ENCODE peak calls at places on chromosome 10, in five cellular contexts. R is AG04449; V is IMR-90; T is CD4-positive, alpha-beta T cell; X is fibroblast of lung. L is an unnamed sample.

GRCh38 chr10:122658356-122659049 is 41.1 kb downstream of the C10orf120 start:
- DNase-seq in T (no peak), X (no peak), R (no peak), V (no peak), L (no peak)

GRCh38 chr10:29687411-29688160 is 52.8 kb upstream of the SVIL start:
- DNase-seq in X (peak), T (no peak), R (no peak), V (peak), L (no peak)

GRCh38 chr10:113438660-113439059 is 114.2 kb upstream of the HABP2 start:
- DNase-seq in R (no peak), T (no peak), V (peak), X (no peak), L (no peak)

GRCh38 chr10:69160809-69161225 is 19.2 kb upstream of the SUPV3L1 start:
- DNase-seq in R (peak), X (no peak), T (no peak), V (peak), L (no peak)

GRCh38 chr10:11162828-11163599 is 145.3 kb downstream of the CELF2 start:
- DNase-seq in X (no peak), R (no peak), V (no peak), T (peak), L (no peak)

GRCh38 chr10:94623572-94623971 is 60.0 kb upstream of the CYP2C18 start:
- DNase-seq in T (no peak), R (no peak), X (no peak), V (no peak), L (no peak)

GRCh38 chr10:73841526-73842285 is 30.3 kb upstream of the NDST2 start:
- DNase-seq in R (no peak), T (no peak), V (peak), X (peak), L (no peak)

GRCh38 chr10:33559105-33559504 is 224.6 kb upstream of the NRP1 start:
- DNase-seq in R (no peak), V (peak), X (peak), T (no peak), L (no peak)

GRCh38 chr10:47016564-47016963 is 105.3 kb downstream of the PTPN20 start:
- DNase-seq in X (no peak), T (no peak), R (no peak), V (no peak), L (no peak)

GRCh38 chr10:58531084-58531695 is 18.5 kb downstream of the BICC1 start:
- DNase-seq in V (peak), R (no peak), X (peak), T (peak), L (peak)

GRCh38 chr10:11335881-11336430 is 275.5 kb downstream of the USP6NL start:
- DNase-seq in R (no peak), T (no peak), V (no peak), X (no peak), L (no peak)

GRCh38 chr10:10499839-10500238 is 517.8 kb upstream of the CELF2 start:
- DNase-seq in V (peak), R (peak), T (no peak), X (peak), L (no peak)

GRCh38 chr10:15658099-15658702 is 61.5 kb downstream of the ITGA8 start:
- DNase-seq in T (no peak), X (no peak), V (no peak), R (no peak), L (no peak)

GRCh38 chr10:109875828-109876821 is 47.2 kb downstream of the XPNPEP1 start:
- DNase-seq in V (no peak), T (no peak), X (no peak), R (no peak), L (no peak)

GRCh38 chr10:61423178-61423577 is 30.0 kb downstream of the TMEM26 start:
- DNase-seq in X (no peak), R (no peak), T (no peak), V (no peak), L (no peak)

GRCh38 chr10:100346351-100346764 is 675 bp upstream of the SCD start:
- DNase-seq in X (peak), R (no peak), V (peak), T (no peak), L (peak)

GRCh38 chr10:60441515-60441914 is 51.8 kb upstream of the ANK3 start:
- DNase-seq in T (no peak), R (no peak), X (peak), V (peak), L (no peak)

GRCh38 chr10:17756557-17757208 is 4.7 kb downstream of the TMEM236 start:
- DNase-seq in R (no peak), T (no peak), X (no peak), V (peak), L (no peak)

GRCh38 chr10:102578782-102579181 is 65.5 kb upstream of the TRIM8 start:
- DNase-seq in X (no peak), R (no peak), T (no peak), V (no peak), L (no peak)

GRCh38 chr10:121615862-121616261 is 17.6 kb upstream of the FGFR2 start:
- DNase-seq in T (no peak), V (no peak), X (no peak), R (no peak), L (no peak)

GRCh38 chr10:97422921-97423420 is 3.0 kb upstream of the PGAM1 start:
- DNase-seq in X (peak), V (peak), T (no peak), R (no peak), L (no peak)

GRCh38 chr10:90837486-90837885 is 20.4 kb downstream of the HTR7 start:
- DNase-seq in X (no peak), T (no peak), R (no peak), V (no peak), L (no peak)

GRCh38 chr10:5555881-5556280 is 31.1 kb downstream of the CALML3 start:
- DNase-seq in R (no peak), V (no peak), T (no peak), X (no peak), L (no peak)

GRCh38 chr10:113557389-113558321 is 4.8 kb downstream of the HABP2 start:
- DNase-seq in R (no peak), V (no peak), T (no peak), X (peak), L (no peak)

GRCh38 chr10:44010873-44011602 is 362.4 kb upstream of the ZNF32 start:
- DNase-seq in R (no peak), T (no peak), V (peak), X (no peak), L (no peak)

GRCh38 chr10:112793197-112793921 is 156.7 kb upstream of the TCF7L2 start:
- DNase-seq in T (no peak), V (peak), R (no peak), X (peak), L (no peak)

GRCh38 chr10:4656576-4657194 is 169.3 kb upstream of the AKR1E2 start:
- DNase-seq in V (peak), R (no peak), X (peak), T (peak), L (peak)

GRCh38 chr10:102408081-102408727 is 10.4 kb downstream of the PSD start:
- DNase-seq in R (no peak), X (no peak), V (no peak), T (no peak), L (no peak)

GRCh38 chr10:93081834-93082233 is 8.1 kb downstream of the CYP26A1 start:
- DNase-seq in X (no peak), R (no peak), T (no peak), V (peak), L (no peak)

DNA sequence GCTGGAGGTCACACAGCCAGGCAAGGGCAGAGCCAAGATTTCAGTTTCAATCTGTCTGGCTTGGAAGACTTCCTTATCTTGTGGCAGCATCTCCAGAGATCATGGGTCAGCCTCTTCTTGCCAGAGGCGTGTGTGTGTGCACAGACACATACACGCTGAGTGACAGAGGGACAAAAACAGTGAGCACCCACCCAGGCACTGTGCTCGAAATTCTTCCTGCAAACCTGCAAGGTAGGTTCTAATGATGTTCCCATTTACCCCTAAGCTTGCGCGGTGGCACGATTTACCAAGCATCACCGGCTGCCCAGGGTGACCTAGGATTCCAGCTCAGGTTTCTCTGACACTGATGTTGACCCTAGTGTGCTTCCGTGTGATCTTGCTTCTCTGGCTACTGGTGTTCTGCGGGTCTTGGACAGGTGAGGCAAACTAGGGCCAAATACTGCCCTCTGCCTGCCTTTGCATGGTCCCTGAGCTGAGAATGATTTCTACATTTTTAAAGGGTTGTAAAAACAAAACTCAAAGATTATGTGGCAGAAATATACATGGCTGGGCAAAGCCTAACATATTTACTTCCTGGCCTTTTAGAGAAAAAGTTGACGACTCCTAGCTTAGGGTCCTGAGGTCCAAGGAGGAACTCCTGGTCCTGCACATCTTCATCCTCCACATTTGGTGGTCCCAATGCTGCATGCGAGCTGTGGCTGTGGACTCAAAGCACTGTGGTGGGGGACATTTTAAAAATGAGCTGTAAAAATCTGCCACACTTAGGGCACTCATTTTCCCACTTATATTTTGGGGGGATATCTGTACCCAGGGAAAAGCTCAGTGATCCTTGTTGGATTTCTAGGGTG is 268.5 kb downstream of the RPS24 start:
- DNase-seq in V (peak), X (no peak), R (no peak), T (no peak), L (no peak)
- TF ChIP-seq CTCF in V (peak), X (peak), R (no peak), T (no peak), L (no peak)

DNA sequence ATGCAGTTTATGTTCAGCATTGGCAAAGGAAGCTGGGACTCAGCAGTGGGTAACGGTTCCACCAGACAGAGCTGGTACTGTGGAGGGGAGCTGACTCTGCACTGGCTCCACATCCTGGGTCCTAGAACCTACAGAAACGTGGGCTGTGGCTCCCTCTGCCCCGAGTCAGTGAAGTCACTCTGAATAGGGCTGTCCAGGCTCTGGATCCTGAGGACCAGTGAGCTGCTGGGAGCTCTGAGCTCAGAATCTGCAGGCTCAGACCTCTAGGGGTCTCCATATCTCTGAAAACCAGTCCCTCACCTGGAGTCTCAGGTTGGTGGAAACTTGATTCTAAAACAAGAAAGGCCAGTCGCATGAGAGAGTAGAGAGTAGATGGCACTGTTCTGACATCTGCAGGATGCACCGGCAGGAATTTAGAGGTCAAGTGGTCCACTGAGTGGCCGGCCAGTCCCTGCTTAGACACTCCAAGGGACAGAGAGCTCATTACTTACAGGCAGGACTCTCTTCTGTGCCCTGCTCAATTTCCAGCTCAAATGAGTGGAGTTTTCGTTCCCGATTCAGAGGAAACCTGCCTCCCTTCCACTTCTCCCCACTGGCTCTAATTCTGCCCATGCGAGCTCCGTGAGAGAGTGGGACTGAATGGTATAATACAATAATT is 18.6 kb downstream of the NPFFR1 start:
- DNase-seq in R (no peak), T (no peak), X (no peak), V (no peak), L (peak)
- TF ChIP-seq CTCF in R (no peak), T (no peak), X (peak), V (peak), L (no peak)

GRCh38 chr10:52083422-52083821 is 230.7 kb upstream of the DKK1 start:
- DNase-seq in V (no peak), R (no peak), T (no peak), X (no peak), L (no peak)
- TF ChIP-seq CTCF in V (no peak), R (no peak), T (no peak), X (no peak), L (no peak)

DNA sequence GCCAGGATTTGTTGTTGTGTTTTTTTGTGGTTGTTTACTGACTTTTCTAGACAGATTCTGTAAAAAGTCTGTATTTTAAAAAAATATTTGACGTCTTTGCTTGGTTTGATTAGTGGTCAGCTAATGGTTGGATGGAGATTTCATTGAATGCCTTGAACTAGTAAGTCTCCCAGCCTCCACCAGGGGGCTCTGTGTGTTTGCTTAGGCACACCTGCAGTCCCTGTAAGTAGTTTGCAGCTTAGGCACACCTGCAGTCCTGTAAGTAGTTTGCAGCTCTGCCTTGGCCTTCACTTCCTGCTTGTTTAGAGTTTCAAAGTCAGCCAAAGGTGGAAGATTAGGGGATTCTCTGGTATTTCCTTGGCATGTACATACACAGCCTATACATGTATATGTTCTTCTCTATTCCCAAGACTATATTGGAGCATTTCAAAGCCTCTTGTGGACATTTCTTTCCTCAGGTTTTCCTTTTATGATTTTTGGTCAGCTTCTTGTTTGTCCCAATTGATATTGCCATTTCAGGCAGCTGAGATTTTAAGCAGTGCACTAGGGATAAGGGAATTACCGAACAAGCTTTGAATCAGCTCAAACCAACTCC is 101.6 kb downstream of the CCSER2 start:
- DNase-seq in R (no peak), X (peak), T (peak), V (peak), L (peak)
- TF ChIP-seq CTCF in R (peak), X (peak), T (peak), V (peak), L (peak)

GRCh38 chr10:131089861-131090260 is 221.7 kb downstream of the TCERG1L start:
- DNase-seq in V (no peak), T (no peak), R (no peak), X (no peak), L (no peak)

GRCh38 chr10:131089150-131089549 is 222.4 kb downstream of the TCERG1L start:
- DNase-seq in V (no peak), R (no peak), X (no peak), T (no peak), L (no peak)

GRCh38 chr10:131086511-131086910 is 225.0 kb downstream of the TCERG1L start:
- DNase-seq in R (no peak), T (no peak), X (no peak), V (no peak), L (no peak)

GRCh38 chr10:131087464-131088215 is 223.9 kb downstream of the TCERG1L start:
- DNase-seq in V (no peak), T (no peak), R (no peak), X (no peak), L (no peak)

GRCh38 chr10:131088619-131089018 is 222.9 kb downstream of the TCERG1L start:
- DNase-seq in R (no peak), V (no peak), T (no peak), X (no peak), L (no peak)
- TF ChIP-seq CTCF in R (no peak), V (no peak), T (no peak), X (no peak), L (no peak)

GRCh38 chr10:49162761-49163160 is 25.4 kb downstream of the TMEM273 start:
- DNase-seq in V (no peak), R (no peak), X (no peak), T (no peak), L (no peak)

GRCh38 chr10:49160814-49161213 is 27.0 kb upstream of the FAM170B start:
- DNase-seq in V (no peak), R (no peak), X (no peak), T (no peak), L (no peak)

GRCh38 chr10:49162063-49162462 is 26.1 kb downstream of the TMEM273 start:
- DNase-seq in V (peak), X (no peak), R (no peak), T (no peak), L (no peak)

GRCh38 chr10:49160110-49160509 is 26.3 kb upstream of the FAM170B start:
- DNase-seq in R (no peak), X (no peak), T (no peak), V (no peak), L (no peak)

DNA sequence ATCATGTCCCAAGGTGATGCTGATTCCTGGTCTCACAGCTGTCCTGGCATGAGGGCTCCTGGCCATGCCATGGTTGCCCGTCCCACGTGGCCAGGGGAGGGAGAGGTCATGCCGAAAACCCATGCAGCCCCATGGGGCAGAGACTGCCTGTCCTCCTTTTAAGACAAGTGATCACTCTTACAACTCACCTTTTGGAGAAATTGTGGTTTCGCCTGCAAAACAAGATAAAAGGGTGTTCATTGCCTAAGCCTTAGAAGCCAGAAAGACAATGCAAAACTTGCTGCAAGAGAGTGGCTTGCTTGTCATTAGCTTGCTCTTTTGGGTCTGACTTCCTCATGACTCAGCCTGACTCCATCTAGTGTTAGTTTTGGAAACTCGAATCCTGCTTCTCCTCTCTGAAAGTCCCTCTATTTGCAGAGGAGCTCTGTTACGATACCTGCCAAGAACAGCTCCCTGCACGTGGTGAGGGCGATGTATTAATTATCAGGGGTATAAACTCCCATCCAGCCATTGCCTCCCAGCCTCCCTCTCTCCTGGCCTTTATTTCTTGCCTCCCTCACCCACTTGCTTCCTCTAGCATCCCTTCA is 26.7 kb downstream of the TMEM273 start:
- DNase-seq in R (no peak), T (no peak), V (peak), X (peak), L (no peak)
- TF ChIP-seq CTCF in R (peak), T (no peak), V (peak), X (peak), L (no peak)

DNA sequence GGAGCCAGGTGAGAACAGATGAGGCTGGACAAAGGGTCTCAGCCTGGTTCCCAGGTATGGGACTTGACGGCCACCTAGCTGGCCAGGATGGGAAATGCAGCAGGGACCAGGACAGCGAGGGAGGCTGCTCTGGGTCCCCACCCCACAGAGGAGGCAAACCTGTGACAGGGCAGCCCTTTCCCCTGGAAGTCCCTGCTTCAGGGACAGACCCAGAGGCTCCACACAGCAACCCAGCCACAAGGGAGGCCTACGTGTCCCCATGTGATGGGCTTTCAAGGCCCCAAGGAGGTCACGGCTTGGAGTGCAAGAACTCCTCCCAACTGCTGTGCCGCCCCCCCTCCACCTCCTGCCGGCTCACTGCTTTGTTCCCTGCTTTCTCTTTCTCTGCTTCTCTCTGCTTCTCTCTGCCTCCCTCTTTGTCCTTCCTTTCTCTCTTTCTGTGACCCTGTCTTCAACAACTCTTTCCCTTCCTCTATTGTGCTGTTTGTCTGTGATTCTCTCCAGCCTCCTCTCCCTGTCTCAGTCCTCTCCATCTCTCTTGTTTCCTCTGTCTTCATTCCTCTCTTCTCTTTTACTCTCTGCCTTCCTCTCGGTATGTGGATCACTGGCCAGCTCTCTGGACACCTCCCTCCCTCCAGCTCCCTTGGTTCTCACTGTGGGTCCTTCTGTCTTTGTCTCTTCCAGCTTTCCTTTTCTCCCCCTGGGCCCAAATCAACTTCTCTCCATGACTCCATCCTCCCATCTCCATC is 9.6 kb upstream of the EIF5AL1 start:
- DNase-seq in V (no peak), X (no peak), R (no peak), T (no peak), L (peak)
- TF ChIP-seq CTCF in V (peak), X (peak), R (peak), T (no peak), L (peak)

GRCh38 chr10:132396495-132397035 is 435 bp upstream of the PWWP2B start:
- DNase-seq in V (peak), X (peak), R (no peak), T (peak), L (peak)
- TF ChIP-seq CTCF in V (peak), X (peak), R (peak), T (no peak), L (peak)

DNA sequence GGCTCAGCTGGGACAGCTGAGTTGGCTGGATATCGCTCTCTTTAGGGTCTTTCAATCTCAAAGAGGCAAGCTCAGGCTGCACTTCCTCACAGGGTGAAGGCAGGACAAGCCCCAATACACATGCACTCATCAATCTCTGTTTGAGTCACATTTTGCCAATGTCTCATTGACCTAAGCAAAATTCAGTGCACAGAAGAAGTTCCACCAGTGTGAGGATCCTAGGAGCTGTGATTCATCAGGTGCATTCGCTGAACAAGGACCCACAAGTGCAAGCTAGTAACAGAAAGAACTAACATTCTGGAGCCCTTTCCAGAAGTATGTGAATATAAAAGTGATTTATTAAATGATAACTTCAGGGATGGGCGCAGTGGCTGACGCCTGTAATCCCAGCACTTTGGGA is 477.2 kb downstream of the GPAM start:
- DNase-seq in V (no peak), R (no peak), X (no peak), T (no peak), L (no peak)
- TF ChIP-seq CTCF in V (no peak), R (no peak), X (no peak), T (no peak), L (no peak)